ENCODE peak calls at places on chromosomes 6 and 20, in six cellular contexts. P is endodermal cell, Y is astrocyte, D is A549, V is cardiac muscle cell, R is uterus. T is an unnamed sample. For H3K9me3, the result is how much of the 10 kb centered on the place peaks cover.

GRCh38 chr6:113856571-113857564 is at the start of gene MARCKS:
- DNase-seq in P (peak), Y (peak), D (peak), V (peak), R (peak), T (peak)

GRCh38 chr20:54844346-54844745 is 369.0 kb downstream of the DOK5 start:
- DNase-seq in P (no peak), Y (no peak), D (no peak), V (no peak), R (no peak), T (no peak)

GRCh38 chr6:169702640-169703246 is 817 bp downstream of the C6orf120 start:
- DNase-seq in P (peak), Y (no peak), D (no peak), V (no peak), R (no peak), T (peak)

GRCh38 chr6:111805511-111806181 is 67.6 kb downstream of the FYN start:
- DNase-seq in P (no peak), Y (peak), D (no peak), V (peak), R (no peak), T (peak)

GRCh38 chr20:409697-410559 is 1.8 kb downstream of the RBCK1 start:
- DNase-seq in P (no peak), Y (no peak), D (no peak), V (no peak), R (no peak), T (no peak)

GRCh38 chr6:138182939-138183791 is 21.4 kb downstream of the ARFGEF3 start:
- DNase-seq in P (peak), Y (no peak), D (no peak), V (no peak), R (no peak), T (peak)

GRCh38 chr20:44706371-44707258 is 8.6 kb upstream of the CCN5 start:
- DNase-seq in P (no peak), Y (no peak), D (no peak), V (no peak), R (peak), T (no peak)

GRCh38 chr20:64244281-64244805 is 11.2 kb upstream of the PCMTD2 start:
- DNase-seq in P (peak), Y (no peak), D (no peak), V (no peak), R (peak), T (no peak)

GRCh38 chr20:57335392-57335791 is 5.8 kb downstream of the SPO11 start:
- DNase-seq in P (no peak), Y (peak), D (no peak), V (no peak), R (no peak), T (no peak)

GRCh38 chr6:154377726-154378125 is 21.1 kb upstream of the IPCEF1 start:
- DNase-seq in P (no peak), Y (no peak), D (no peak), V (no peak), R (no peak), T (no peak)

GRCh38 chr6:53066059-53066406 is 829 bp downstream of the FBXO9 start:
- DNase-seq in P (peak), Y (no peak), D (peak), V (peak), R (peak), T (no peak)

GRCh38 chr20:16676895-16677294 is 52.9 kb upstream of the SNRPB2 start:
- DNase-seq in P (no peak), Y (no peak), D (no peak), V (no peak), R (no peak), T (no peak)

GRCh38 chr6:34974249-34974642 is 85.2 kb downstream of the ANKS1A start:
- DNase-seq in P (no peak), Y (no peak), D (no peak), V (no peak), R (no peak), T (no peak)

GRCh38 chr6:33613146-33613793 is 7.9 kb upstream of the ITPR3 start:
- DNase-seq in P (no peak), Y (peak), D (no peak), V (peak), R (no peak), T (no peak)

GRCh38 chr20:23920936-23921335 is 41.4 kb upstream of the CST5 start:
- DNase-seq in P (no peak), Y (no peak), D (no peak), V (no peak), R (no peak), T (no peak)

GRCh38 chr6:26311385-26312095 is 53.5 kb upstream of the BTN3A2 start:
- DNase-seq in P (peak), Y (peak), D (no peak), V (peak), R (peak), T (peak)

GRCh38 chr6:3231213-3232016 is 4.0 kb upstream of the TUBB2B start:
- DNase-seq in P (peak), Y (peak), D (peak), V (peak), R (peak), T (peak)

GRCh38 chr6:26199773-26200728 is 112.8 kb downstream of the HFE start:
- DNase-seq in P (no peak), Y (no peak), D (no peak), V (peak), R (no peak), T (peak)

GRCh38 chr6:36793296-36793912 is 45.8 kb downstream of the CPNE5 start:
- DNase-seq in P (no peak), Y (no peak), D (no peak), V (no peak), R (no peak), T (peak)

GRCh38 chr6:149001422-149001821 is 254.6 kb downstream of the UST start:
- DNase-seq in P (no peak), Y (no peak), D (no peak), V (no peak), R (no peak), T (no peak)

GRCh38 chr20:6877633-6878032 is 110.1 kb downstream of the BMP2 start:
- DNase-seq in P (no peak), Y (no peak), D (no peak), V (no peak), R (no peak), T (no peak)

GRCh38 chr20:4014031-4014474 is 1.3 kb downstream of the RNF24 start:
- DNase-seq in P (peak), Y (peak), D (peak), V (peak), R (peak), T (peak)

GRCh38 chr20:34268851-34269668 is 27.8 kb downstream of the ASIP start:
- DNase-seq in P (peak), Y (peak), D (no peak), V (peak), R (peak), T (peak)

GRCh38 chr6:157941101-157941863 is 40.4 kb upstream of the SYNJ2 start:
- DNase-seq in P (no peak), Y (no peak), D (no peak), V (no peak), R (no peak), T (no peak)

GRCh38 chr20:38214871-38215788 is 45.4 kb downstream of the KIAA1755 start:
- DNase-seq in P (no peak), Y (no peak), D (no peak), V (no peak), R (no peak), T (no peak)

GRCh38 chr6:83962592-83962991 is 71.0 kb upstream of the MRAP2 start:
- DNase-seq in P (no peak), Y (no peak), D (no peak), V (no peak), R (no peak), T (no peak)

GRCh38 chr6:352896-353470 is 38.6 kb upstream of the IRF4 start:
- DNase-seq in P (no peak), Y (no peak), D (no peak), V (no peak), R (no peak), T (no peak)

GRCh38 chr6:54236984-54237383 is 71.3 kb upstream of the TINAG start:
- DNase-seq in P (no peak), Y (no peak), D (no peak), V (no peak), R (no peak), T (no peak)

GRCh38 chr20:57313951-57314350 is 15.7 kb upstream of the SPO11 start:
- DNase-seq in P (no peak), Y (no peak), D (no peak), V (no peak), R (no peak), T (no peak)

GRCh38 chr6:149766156-149766768 is 16.7 kb downstream of the PCMT1 start:
- DNase-seq in P (no peak), Y (peak), D (no peak), V (peak), R (no peak), T (no peak)

GRCh38 chr6:148501178-148501590 is 158.5 kb downstream of the SASH1 start:
- DNase-seq in P (no peak), Y (peak), D (no peak), V (peak), R (peak), T (no peak)

GRCh38 chr6:17577059-17577458 is 23.0 kb upstream of the FAM8A1 start:
- DNase-seq in P (no peak), Y (no peak), D (no peak), V (no peak), R (no peak), T (no peak)
- H3K9me3 ChIP-seq in P (under half), Y (under half), D (under half), V (under half), R (under half), T (under half)

GRCh38 chr6:24673625-24674024 is 6.7 kb downstream of the ACOT13 start:
- DNase-seq in P (no peak), Y (no peak), D (no peak), V (no peak), R (no peak), T (peak)

GRCh38 chr6:24667378-24667803 is 514 bp downstream of the ACOT13 start:
- DNase-seq in P (no peak), Y (no peak), D (no peak), V (peak), R (no peak), T (no peak)

GRCh38 chr6:24668997-24669361 is 2.1 kb downstream of the ACOT13 start:
- DNase-seq in P (no peak), Y (no peak), D (no peak), V (no peak), R (no peak), T (no peak)

GRCh38 chr6:24666616-24667377 is at the start of the genes ACOT13 and TDP2:
- DNase-seq in P (peak), Y (peak), D (peak), V (peak), R (peak), T (peak)

DNA sequence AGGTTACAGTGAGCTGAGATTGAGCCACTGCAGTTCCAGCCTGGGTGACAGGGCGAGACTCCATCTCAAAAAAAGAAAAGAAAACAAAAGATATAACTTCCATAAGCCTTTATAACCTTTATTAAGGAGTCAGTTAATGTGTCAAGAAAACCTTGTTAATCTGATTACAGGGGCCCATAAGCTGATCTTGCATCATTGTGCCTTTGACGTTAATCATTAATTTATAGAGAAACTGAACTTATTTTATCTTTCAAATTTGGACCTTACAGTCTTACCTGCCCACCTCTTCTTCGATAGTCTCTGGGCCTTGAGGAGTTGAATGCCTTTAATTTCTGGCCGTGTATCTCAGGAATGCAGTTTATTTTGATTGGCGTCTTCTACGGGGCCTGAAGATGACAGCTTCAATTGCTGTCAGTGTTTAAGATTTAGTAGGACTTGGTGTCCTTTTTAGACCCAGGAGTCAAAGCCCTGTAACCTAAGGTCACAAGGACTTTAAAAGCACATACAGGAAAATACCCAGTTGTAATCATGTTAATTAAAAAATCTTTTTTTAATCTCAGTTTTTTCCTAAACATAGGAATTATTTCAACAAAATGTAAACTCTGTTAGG is 5.8 kb downstream of the ACOT13 start:
- DNase-seq in P (no peak), Y (no peak), D (no peak), V (no peak), R (no peak), T (no peak)
- H3K9me3 ChIP-seq in P (half or more), Y (under half), D (under half), V (under half), R (under half), T (under half)

DNA sequence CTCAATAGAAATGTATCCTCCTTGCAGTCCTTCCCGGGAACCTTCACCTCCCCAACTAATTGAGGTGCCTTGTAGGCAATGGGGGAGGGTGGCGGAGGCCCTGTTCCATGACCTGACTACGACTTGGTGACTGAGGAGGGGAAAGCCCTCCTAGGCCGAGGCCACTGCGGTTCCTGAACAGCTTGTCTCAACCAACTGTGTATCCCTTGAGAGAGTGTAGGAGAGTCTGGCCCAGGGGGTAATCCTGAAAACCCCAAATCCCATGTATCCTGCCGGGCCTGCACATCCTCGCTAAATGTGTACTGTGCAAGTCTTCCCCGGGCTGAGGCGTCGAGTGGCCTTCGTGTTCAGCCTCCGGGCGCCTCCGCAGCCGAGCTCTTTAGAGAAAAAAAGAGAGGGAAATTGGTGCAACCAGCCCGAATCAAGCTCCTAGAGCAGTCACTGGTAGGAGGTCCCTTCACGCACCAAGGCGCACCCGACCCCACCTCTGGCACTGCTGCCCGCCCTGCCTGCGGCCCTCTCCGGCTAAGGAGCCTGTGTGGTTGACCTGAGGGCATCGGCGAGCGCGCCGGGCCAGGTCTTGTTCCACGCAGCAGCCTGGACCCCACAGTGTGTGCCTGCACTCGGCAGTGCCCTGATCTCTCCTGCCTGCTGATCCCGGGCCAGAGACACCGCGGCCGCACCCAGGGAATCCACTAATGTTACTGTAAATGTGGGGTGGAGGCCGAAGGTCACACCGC is 7.3 kb downstream of the SIM1 start:
- DNase-seq in P (peak), Y (no peak), D (no peak), V (no peak), R (no peak), T (peak)
- H3K9me3 ChIP-seq in P (under half), Y (under half), D (under half), V (under half), R (under half), T (under half)

DNA sequence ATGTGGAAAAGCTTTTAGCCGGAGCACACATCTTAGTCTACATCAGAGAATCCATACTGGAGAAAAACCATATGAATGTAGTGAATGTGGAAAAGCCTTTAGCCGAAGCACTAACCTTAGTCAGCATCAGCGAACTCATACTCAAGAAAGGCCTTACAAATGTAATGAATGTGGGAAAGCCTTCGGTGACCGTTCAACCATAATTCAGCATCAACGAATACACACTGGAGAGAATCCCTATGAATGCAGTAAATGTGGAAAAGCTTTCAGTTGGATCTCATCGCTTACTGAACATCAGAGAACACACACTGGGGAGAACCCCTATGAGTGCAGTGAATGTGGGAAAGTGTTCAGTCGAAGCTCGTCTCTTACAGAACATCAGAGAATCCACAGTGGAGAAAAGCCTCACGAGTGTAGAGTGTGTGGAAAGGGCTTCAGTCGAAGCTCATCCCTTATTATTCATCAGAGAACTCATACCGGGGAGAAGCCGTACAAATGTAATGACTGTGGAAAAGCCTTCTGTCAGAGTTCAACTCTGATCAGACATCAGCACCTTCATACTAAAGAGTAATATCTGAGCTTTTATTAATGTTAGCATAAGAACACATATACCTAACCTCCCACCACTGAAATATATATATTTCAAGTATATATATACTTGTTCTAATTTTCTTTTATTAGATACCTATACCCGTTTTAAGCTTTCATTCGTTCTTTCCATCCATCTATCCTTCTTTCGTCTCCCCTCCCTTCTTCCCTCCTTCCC is 12.5 kb downstream of the ZNF391 start:
- DNase-seq in P (no peak), Y (no peak), D (no peak), V (no peak), R (no peak), T (no peak)
- H3K9me3 ChIP-seq in P (half or more), Y (under half), D (under half), V (under half), R (under half), T (under half)

GRCh38 chr6:155388546-155388945 is 67.1 kb downstream of the NOX3 start:
- DNase-seq in P (no peak), Y (no peak), D (no peak), V (no peak), R (no peak), T (no peak)

GRCh38 chr6:155381856-155382690 is 67.8 kb upstream of the TFB1M start:
- DNase-seq in P (no peak), Y (peak), D (no peak), V (peak), R (no peak), T (no peak)

GRCh38 chr6:155389130-155389529 is 66.5 kb downstream of the NOX3 start:
- DNase-seq in P (no peak), Y (peak), D (no peak), V (no peak), R (no peak), T (no peak)

GRCh38 chr6:155384343-155384742 is 70.1 kb upstream of the TFB1M start:
- DNase-seq in P (no peak), Y (no peak), D (no peak), V (no peak), R (no peak), T (no peak)

GRCh38 chr6:155387551-155387950 is 68.1 kb downstream of the NOX3 start:
- DNase-seq in P (no peak), Y (no peak), D (no peak), V (no peak), R (no peak), T (no peak)
- H3K9me3 ChIP-seq in P (under half), Y (under half), D (under half), V (under half), R (under half), T (under half)

T was measured in neural progenitor cell.